ENCODE peak calls at places on chromosomes 11 and 22, in ten cellular contexts. A is WTC11, L is right atrium auricular region, W is RWPE1, G is brain microvascular endothelial cell, H is endothelial cell, S is astrocyte of the spinal cord, J is cardiac fibroblast, U is pancreas, M is breast epithelium. Q is an unnamed sample.

GRCh38 chr11:2802389-2803185 is 83.0 kb downstream of the CDKN1C start:
- DNase-seq in J (no peak), H (no peak), U (peak), A (peak), G (no peak), W (no peak), M (peak), L (no peak), S (no peak), Q (no peak)

GRCh38 chr11:12280199-12280837 is 97.1 kb upstream of the PARVA start:
- DNase-seq in M (no peak), J (no peak), A (no peak), G (no peak), S (no peak), L (peak), U (no peak), W (no peak), H (no peak), Q (no peak)

GRCh38 chr11:8267831-8268529 is 4.3 kb upstream of the LMO1 start:
- DNase-seq in J (no peak), L (no peak), A (peak), G (no peak), W (no peak), S (no peak), M (no peak), U (peak), H (no peak), Q (peak)

GRCh38 chr11:62574363-62575057 is 819 bp upstream of the EEF1G start:
- DNase-seq in U (peak), L (no peak), H (peak), S (no peak), J (peak), G (no peak), W (peak), M (peak), A (peak), Q (no peak)

GRCh38 chr11:62372871-62373270 is 35.6 kb downstream of the ASRGL1 start:
- DNase-seq in J (no peak), S (no peak), M (no peak), U (no peak), G (no peak), L (peak), A (no peak), W (no peak), H (no peak), Q (no peak)

GRCh38 chr11:120784566-120785251 is 239.2 kb upstream of the TBCEL start:
- DNase-seq in M (no peak), G (no peak), S (no peak), W (no peak), L (peak), U (no peak), J (no peak), H (no peak), A (no peak), Q (no peak)

GRCh38 chr11:60194511-60194910 is 11.6 kb upstream of the MS4A6A start:
- DNase-seq in G (no peak), J (no peak), S (no peak), U (no peak), L (no peak), W (no peak), H (no peak), A (no peak), M (no peak), Q (no peak)

GRCh38 chr11:36130401-36130800 is 158.8 kb downstream of the COMMD9 start:
- DNase-seq in L (no peak), S (peak), M (no peak), U (no peak), W (peak), G (peak), A (no peak), H (no peak), J (no peak), Q (peak)

GRCh38 chr22:31378123-31378522 is 21.3 kb upstream of the DRG1 start:
- DNase-seq in L (no peak), H (no peak), A (no peak), W (no peak), G (peak), M (no peak), U (no peak), J (peak), S (no peak), Q (no peak)

GRCh38 chr11:46504817-46505613 is 88.8 kb downstream of the AMBRA1 start:
- DNase-seq in J (no peak), H (no peak), M (no peak), L (no peak), W (no peak), U (no peak), S (peak), G (peak), A (no peak), Q (no peak)

GRCh38 chr11:44709966-44710365 is 16.8 kb upstream of the TSPAN18 start:
- DNase-seq in S (no peak), H (no peak), J (peak), G (no peak), L (no peak), A (no peak), M (no peak), W (no peak), U (no peak), Q (no peak)

GRCh38 chr11:75508051-75508561 is 17.6 kb downstream of the GDPD5 start:
- DNase-seq in U (no peak), S (no peak), H (no peak), G (no peak), W (no peak), A (no peak), L (no peak), J (no peak), M (no peak), Q (no peak)

GRCh38 chr11:127651175-127651887 is 650.8 kb upstream of the KIRREL3 start:
- DNase-seq in M (no peak), S (peak), W (no peak), A (no peak), J (peak), L (no peak), U (no peak), G (peak), H (no peak), Q (peak)

GRCh38 chr11:504994-505344 is 2.1 kb downstream of the RNH1 start:
- DNase-seq in A (no peak), W (no peak), H (no peak), M (no peak), L (no peak), U (no peak), J (no peak), G (no peak), S (no peak), Q (no peak)

GRCh38 chr11:506950-507726 is at the start of gene RNH1:
- DNase-seq in S (peak), U (peak), W (peak), J (peak), H (peak), L (peak), G (peak), A (peak), M (peak), Q (peak)

GRCh38 chr11:507727-508515 is 879 bp upstream of the RNH1 start:
- DNase-seq in M (no peak), H (no peak), U (peak), A (no peak), J (no peak), W (no peak), G (no peak), L (no peak), S (no peak), Q (no peak)

GRCh38 chr11:504053-504993 is 2.7 kb downstream of the RNH1 start:
- DNase-seq in G (no peak), J (peak), W (peak), S (peak), U (peak), H (no peak), L (peak), A (no peak), M (no peak), Q (peak)

DNA sequence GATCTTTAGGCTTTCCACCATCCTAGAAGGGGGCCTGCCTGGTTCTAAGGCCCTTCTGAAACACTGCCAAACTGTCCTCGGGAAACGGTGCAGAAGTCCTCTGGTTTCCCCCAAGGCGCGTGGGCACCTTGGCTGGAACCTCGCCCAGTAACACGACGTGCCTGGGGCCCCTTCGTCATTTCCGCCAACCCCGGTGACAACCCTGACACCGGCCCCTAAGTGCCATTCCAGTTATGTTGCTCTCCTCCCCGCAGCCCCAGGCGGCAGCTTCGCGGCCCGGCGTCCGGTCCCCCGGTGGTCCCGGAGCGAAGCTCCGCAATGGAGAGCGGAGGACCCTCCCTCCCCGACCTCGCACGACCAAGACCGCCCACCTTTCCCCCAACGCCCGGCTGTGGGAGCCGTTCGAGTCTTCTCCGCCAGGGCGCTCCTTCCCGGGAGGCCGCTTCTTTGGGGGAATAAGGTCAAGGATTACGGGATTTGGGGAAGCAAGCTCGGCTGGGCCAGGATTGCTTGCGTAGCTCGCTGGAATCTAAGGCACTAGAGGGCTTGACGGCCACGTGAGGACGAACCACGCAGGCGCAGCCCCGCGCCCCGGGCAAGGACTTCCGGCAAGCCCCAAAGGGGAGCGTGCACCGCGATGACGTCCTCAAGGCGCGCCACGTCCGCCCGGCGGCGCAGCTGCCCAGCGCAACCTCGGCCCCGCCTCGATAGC is 648 bp downstream of the RNH1 start:
- DNase-seq in H (peak), S (peak), U (peak), L (peak), A (peak), W (peak), J (peak), G (peak), M (peak), Q (peak)
- TF ChIP-seq CTCF in H (no peak), S (no peak), U (no peak), L (no peak), A (no peak), W (no peak), J (no peak), G (peak), M (peak), Q (no peak)

DNA sequence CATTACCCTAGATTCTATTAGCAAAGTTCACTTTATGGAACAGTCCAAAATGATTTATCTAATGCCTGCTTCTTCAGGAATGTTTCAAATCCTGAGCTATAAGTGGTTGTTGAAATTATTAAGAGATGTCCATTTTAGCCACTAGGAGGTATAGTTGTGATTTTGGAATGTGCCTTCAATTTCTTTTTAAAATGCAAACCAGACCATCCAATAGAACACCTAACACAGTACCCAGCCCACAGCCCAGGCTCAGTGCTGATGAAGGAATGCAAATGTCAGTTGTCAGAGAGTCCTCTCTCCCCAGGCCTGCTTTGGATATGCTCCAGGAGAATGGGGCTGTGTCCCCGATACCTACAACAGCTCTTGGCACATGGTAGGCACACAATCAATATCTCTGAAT is 85.8 kb upstream of the E2F8 start:
- DNase-seq in G (no peak), L (no peak), H (no peak), U (no peak), A (no peak), S (peak), J (peak), W (no peak), M (no peak), Q (peak)
- TF ChIP-seq CTCF in G (peak), L (no peak), H (no peak), U (no peak), A (no peak), S (peak), J (peak), W (no peak), M (no peak), Q (no peak)

GRCh38 chr11:69540118-69541000 is 58.9 kb downstream of the LINC01488 start:
- DNase-seq in H (no peak), W (no peak), M (no peak), U (no peak), A (no peak), S (no peak), J (no peak), G (no peak), L (no peak), Q (no peak)
- TF ChIP-seq CTCF in H (no peak), W (no peak), M (peak), U (no peak), A (no peak), S (no peak), J (peak), G (peak), L (no peak), Q (no peak)

GRCh38 chr11:70381872-70382842 is 16.2 kb upstream of the CTTN start:
- DNase-seq in H (no peak), M (no peak), W (no peak), A (no peak), U (no peak), L (no peak), S (peak), J (peak), G (peak), Q (no peak)
- TF ChIP-seq CTCF in H (no peak), M (no peak), W (no peak), A (no peak), U (no peak), L (no peak), S (peak), J (peak), G (peak), Q (no peak)

GRCh38 chr11:72418834-72419560 is 15.3 kb downstream of the CLPB start:
- DNase-seq in S (no peak), L (no peak), U (no peak), A (no peak), G (no peak), W (no peak), H (no peak), M (no peak), J (no peak), Q (no peak)
- TF ChIP-seq CTCF in S (peak), L (no peak), U (no peak), A (no peak), G (peak), W (no peak), H (no peak), M (no peak), J (no peak), Q (no peak)